ENCODE peak calls at places on chromosomes 13 and 19, in ten cellular contexts. C is fibroblast of lung, Q is mammary epithelial cell, X is keratinocyte, B is GM23248, I is astrocyte, O is PC-3, N is PC-9, P is neural progenitor cell, M is hepatocyte. S is an unnamed sample. For H4K20me1, the result is how much of the 10 kb centered on the place peaks cover.

GRCh38 chr13:22095794-22096193 is 424.9 kb downstream of the FGF9 start:
- DNase-seq in C (no peak), Q (no peak), X (no peak), B (no peak), I (no peak), O (no peak), N (no peak), P (no peak), M (no peak), S (no peak)

GRCh38 chr13:96091164-96091931 is 1.4 kb downstream of the HS6ST3 start:
- DNase-seq in C (peak), Q (no peak), X (no peak), B (peak), I (no peak), O (no peak), N (no peak), P (peak), M (peak), S (no peak)

GRCh38 chr13:29771247-29771646 is 79.2 kb downstream of the UBL3 start:
- DNase-seq in C (peak), Q (peak), X (no peak), B (peak), I (peak), O (peak), N (peak), P (peak), M (peak), S (peak)

GRCh38 chr19:12090807-12091206 is 26.3 kb downstream of the ZNF844 start:
- DNase-seq in C (peak), Q (peak), X (peak), B (peak), I (peak), O (peak), N (no peak), P (peak), M (peak), S (peak)

GRCh38 chr13:87669379-87669978 is 1.7 kb upstream of the SLITRK5 start:
- DNase-seq in C (peak), Q (no peak), X (peak), B (peak), I (no peak), O (peak), N (peak), P (peak), M (peak), S (peak)

GRCh38 chr13:39013462-39013861 is 22.8 kb upstream of the STOML3 start:
- DNase-seq in C (no peak), Q (no peak), X (no peak), B (no peak), I (no peak), O (no peak), N (no peak), P (no peak), M (no peak), S (no peak)

GRCh38 chr19:48244289-48244688 is 11.4 kb downstream of the CARD8 start:
- DNase-seq in C (peak), Q (no peak), X (no peak), B (no peak), I (no peak), O (peak), N (no peak), P (no peak), M (no peak), S (no peak)

GRCh38 chr13:70297219-70297618 is 189.0 kb upstream of the KLHL1 start:
- DNase-seq in C (no peak), Q (no peak), X (no peak), B (no peak), I (no peak), O (no peak), N (no peak), P (no peak), M (no peak), S (no peak)

GRCh38 chr13:84686973-84687372 is 804.7 kb upstream of the SLITRK1 start:
- DNase-seq in C (no peak), Q (no peak), X (no peak), B (no peak), I (no peak), O (no peak), N (no peak), P (no peak), M (no peak), S (no peak)

GRCh38 chr13:47896546-47896945 is 104.5 kb downstream of the SUCLA2 start:
- DNase-seq in C (no peak), Q (no peak), X (no peak), B (no peak), I (no peak), O (no peak), N (no peak), P (no peak), M (no peak), S (no peak)

GRCh38 chr19:58562126-58563033 is 4.0 kb upstream of the UBE2M start:
- DNase-seq in C (peak), Q (peak), X (no peak), B (peak), I (peak), O (peak), N (no peak), P (peak), M (peak), S (no peak)

GRCh38 chr13:102729560-102730275 is 34.9 kb upstream of the METTL21C start:
- DNase-seq in C (peak), Q (peak), X (no peak), B (peak), I (peak), O (peak), N (peak), P (no peak), M (no peak), S (no peak)

GRCh38 chr19:18439025-18439909 is 1.3 kb upstream of the ISYNA1 start:
- DNase-seq in C (peak), Q (no peak), X (no peak), B (peak), I (peak), O (peak), N (peak), P (peak), M (no peak), S (no peak)

GRCh38 chr13:85825454-85825853 is 26.2 kb upstream of the SLITRK6 start:
- DNase-seq in C (peak), Q (no peak), X (peak), B (no peak), I (peak), O (no peak), N (no peak), P (no peak), M (no peak), S (no peak)

GRCh38 chr19:54211214-54211613 is 10.6 kb downstream of the RPS9 start:
- DNase-seq in C (no peak), Q (no peak), X (no peak), B (no peak), I (no peak), O (no peak), N (no peak), P (no peak), M (no peak), S (no peak)

GRCh38 chr13:35179494-35179893 is 237.4 kb downstream of the NBEA start:
- DNase-seq in C (peak), Q (peak), X (no peak), B (peak), I (peak), O (peak), N (no peak), P (no peak), M (no peak), S (no peak)

GRCh38 chr13:31418186-31418585 is 218.4 kb downstream of the B3GLCT start:
- DNase-seq in C (no peak), Q (no peak), X (no peak), B (no peak), I (no peak), O (no peak), N (no peak), P (no peak), M (no peak), S (no peak)

GRCh38 chr13:25733061-25733491 is 318.7 kb downstream of the SHISA2 start:
- DNase-seq in C (peak), Q (peak), X (peak), B (no peak), I (peak), O (peak), N (peak), P (no peak), M (no peak), S (no peak)

GRCh38 chr13:34391071-34391470 is 551.0 kb upstream of the NBEA start:
- DNase-seq in C (peak), Q (peak), X (no peak), B (peak), I (peak), O (peak), N (no peak), P (no peak), M (no peak), S (no peak)

GRCh38 chr13:46134961-46135522 is 30.2 kb upstream of the CPB2 start:
- DNase-seq in C (peak), Q (peak), X (no peak), B (no peak), I (peak), O (peak), N (peak), P (peak), M (peak), S (no peak)

GRCh38 chr13:51801631-51802099 is 2.3 kb downstream of the DHRS12 start:
- DNase-seq in C (no peak), Q (peak), X (no peak), B (peak), I (no peak), O (peak), N (no peak), P (peak), M (no peak), S (no peak)

GRCh38 chr13:27854606-27855005 is 62.3 kb downstream of the GSX1 start:
- DNase-seq in C (no peak), Q (no peak), X (no peak), B (no peak), I (no peak), O (no peak), N (no peak), P (no peak), M (no peak), S (no peak)

GRCh38 chr13:94674609-94675348 is 37.6 kb downstream of the SOX21 start:
- DNase-seq in C (peak), Q (peak), X (peak), B (peak), I (peak), O (peak), N (no peak), P (peak), M (peak), S (peak)

GRCh38 chr13:21852043-21852442 is 181.2 kb downstream of the FGF9 start:
- DNase-seq in C (no peak), Q (peak), X (no peak), B (peak), I (no peak), O (no peak), N (no peak), P (no peak), M (no peak), S (no peak)

GRCh38 chr13:50783940-50784339 is 59.6 kb downstream of the DLEU7 start:
- DNase-seq in C (no peak), Q (no peak), X (no peak), B (no peak), I (no peak), O (no peak), N (no peak), P (no peak), M (no peak), S (no peak)

GRCh38 chr19:18254546-18255500 is 19.4 kb downstream of the IQCN start:
- DNase-seq in C (no peak), Q (no peak), X (no peak), B (peak), I (no peak), O (peak), N (peak), P (no peak), M (no peak), S (peak)

GRCh38 chr13:86559915-86560314 is 760.7 kb upstream of the SLITRK6 start:
- DNase-seq in C (peak), Q (no peak), X (no peak), B (no peak), I (no peak), O (no peak), N (no peak), P (no peak), M (no peak), S (no peak)

GRCh38 chr13:43348397-43348796 is 325.0 kb downstream of the DNAJC15 start:
- DNase-seq in C (peak), Q (peak), X (no peak), B (peak), I (peak), O (peak), N (no peak), P (no peak), M (no peak), S (peak)

GRCh38 chr13:25468330-25469178 is 96.8 kb downstream of the ATP8A2 start:
- DNase-seq in C (peak), Q (peak), X (no peak), B (no peak), I (peak), O (no peak), N (no peak), P (peak), M (peak), S (no peak)

GRCh38 chr19:36182612-36183454 is 30.6 kb upstream of the COX7A1 start:
- DNase-seq in C (peak), Q (no peak), X (peak), B (no peak), I (peak), O (peak), N (peak), P (peak), M (peak), S (no peak)

GRCh38 chr19:58570770-58571574 is 2.2 kb downstream of the MZF1 start:
- DNase-seq in C (no peak), Q (no peak), X (no peak), B (no peak), I (no peak), O (no peak), N (no peak), P (no peak), M (peak), S (no peak)

GRCh38 chr19:58577581-58578429 is 4.7 kb upstream of the MZF1 start:
- DNase-seq in C (no peak), Q (no peak), X (no peak), B (no peak), I (no peak), O (no peak), N (no peak), P (no peak), M (no peak), S (no peak)

GRCh38 chr19:49567722-49568454 is 12.5 kb downstream of the NOSIP start:
- DNase-seq in C (no peak), Q (no peak), X (no peak), B (peak), I (no peak), O (peak), N (peak), P (no peak), M (peak), S (no peak)

GRCh38 chr19:19944583-19944880 is 43.8 kb downstream of the ZNF93 start:
- DNase-seq in C (no peak), Q (no peak), X (no peak), B (no peak), I (no peak), O (no peak), N (no peak), P (no peak), M (no peak), S (no peak)

GRCh38 chr13:76519685-76520084 is 366.5 kb downstream of the KCTD12 start:
- DNase-seq in C (no peak), Q (no peak), X (no peak), B (no peak), I (no peak), O (no peak), N (no peak), P (peak), M (no peak), S (no peak)

GRCh38 chr13:73832203-73832602 is 302.0 kb downstream of the KLF12 start:
- DNase-seq in C (peak), Q (no peak), X (no peak), B (no peak), I (no peak), O (peak), N (no peak), P (peak), M (peak), S (no peak)

GRCh38 chr19:11007376-11007775 is 46.5 kb downstream of the SMARCA4 start:
- DNase-seq in C (no peak), Q (no peak), X (no peak), B (no peak), I (no peak), O (no peak), N (no peak), P (no peak), M (no peak), S (no peak)

GRCh38 chr19:11008111-11008510 is 47.3 kb downstream of the SMARCA4 start:
- DNase-seq in C (no peak), Q (no peak), X (no peak), B (no peak), I (no peak), O (no peak), N (no peak), P (no peak), M (no peak), S (no peak)

GRCh38 chr19:11012507-11012906 is 51.7 kb downstream of the SMARCA4 start:
- DNase-seq in C (no peak), Q (no peak), X (no peak), B (no peak), I (no peak), O (no peak), N (no peak), P (no peak), M (no peak), S (no peak)

GRCh38 chr19:11013771-11014170 is 52.9 kb downstream of the SMARCA4 start:
- DNase-seq in C (no peak), Q (no peak), X (no peak), B (no peak), I (no peak), O (no peak), N (no peak), P (no peak), M (no peak), S (no peak)

DNA sequence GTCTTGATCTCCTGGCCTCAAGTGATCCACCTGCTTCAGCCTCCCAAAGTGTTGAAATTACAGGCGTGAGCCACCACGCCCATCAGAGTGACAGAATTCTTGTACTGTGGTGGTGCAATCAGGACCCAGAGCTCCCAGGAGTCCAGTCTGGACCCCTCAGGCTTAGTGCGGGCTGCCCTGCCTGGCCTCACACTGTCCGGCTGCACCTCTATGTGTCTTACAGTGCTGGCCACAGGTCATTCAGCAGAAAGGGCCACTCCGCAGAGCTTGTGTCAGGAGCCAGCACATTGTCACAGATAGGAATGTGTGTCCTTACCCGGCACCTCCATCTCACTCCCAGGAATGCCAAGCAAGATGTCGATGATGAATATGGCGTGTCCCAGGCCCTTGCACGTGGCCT is 49.2 kb downstream of the SMARCA4 start:
- DNase-seq in C (no peak), Q (no peak), X (no peak), B (no peak), I (no peak), O (no peak), N (no peak), P (no peak), M (no peak), S (no peak)
- H4K20me1 ChIP-seq in C (under half), Q (under half), X (under half), B (under half), I (under half), O (under half), N (under half), P (under half), M (under half), S (under half)

DNA sequence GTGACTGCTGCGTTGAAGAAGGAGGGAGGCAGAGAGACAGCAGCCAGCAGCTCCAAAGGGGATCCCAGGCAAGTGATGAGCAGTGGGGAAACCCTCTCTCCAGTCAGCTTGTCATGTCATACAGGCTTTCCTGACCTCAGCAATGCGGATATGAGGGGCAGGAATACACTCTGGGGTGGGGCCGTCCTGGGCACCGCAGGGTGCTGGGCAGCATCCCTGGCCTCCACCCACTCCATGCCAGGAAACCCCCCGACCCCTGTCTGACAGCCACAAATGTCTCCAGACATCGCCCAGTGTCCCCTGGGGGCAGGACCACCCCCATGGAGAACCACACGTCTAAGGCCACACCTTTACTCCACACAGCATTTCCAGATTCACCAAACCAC is 46.7 kb downstream of the RFX2 start:
- DNase-seq in C (no peak), Q (no peak), X (no peak), B (no peak), I (no peak), O (no peak), N (no peak), P (no peak), M (no peak), S (no peak)
- H3K27ac ChIP-seq in C (no peak), Q (no peak), X (no peak), B (no peak), I (no peak), O (no peak), N (no peak), P (no peak), M (no peak), S (no peak)

DNA sequence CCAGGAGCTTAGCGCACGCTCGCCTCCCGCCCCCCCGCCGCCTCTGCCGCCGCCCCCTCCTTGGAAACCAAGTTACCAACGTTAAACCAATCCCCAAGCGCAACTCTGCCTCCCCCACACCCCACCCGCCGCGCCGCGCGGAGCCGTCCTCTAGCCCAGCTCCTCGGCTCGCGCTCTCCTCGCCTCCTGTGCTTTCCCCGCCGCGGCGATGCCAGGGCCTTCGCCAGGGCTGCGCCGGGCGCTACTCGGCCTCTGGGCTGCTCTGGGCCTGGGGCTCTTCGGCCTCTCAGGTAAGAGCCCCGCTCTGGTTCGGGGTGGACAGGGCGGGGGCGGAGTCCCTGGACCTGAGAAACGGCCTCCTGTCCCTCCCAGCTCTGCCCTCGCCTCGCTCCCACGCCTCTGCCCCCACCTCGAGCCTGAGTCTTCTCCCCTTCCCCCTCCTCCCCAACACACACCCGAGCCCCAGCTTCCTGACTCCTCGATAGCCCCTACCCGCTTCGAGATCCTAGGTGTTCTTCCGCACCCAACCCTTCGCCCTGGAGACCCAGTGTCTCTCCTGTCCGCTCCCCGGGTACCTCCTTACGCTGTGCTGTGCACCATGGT is at the start of gene ICAM5:
- DNase-seq in C (no peak), Q (no peak), X (no peak), B (peak), I (no peak), O (peak), N (no peak), P (no peak), M (no peak), S (no peak)
- TF ChIP-seq EZH2 in C (no peak), Q (no peak), X (no peak), B (no peak), I (no peak), O (no peak), N (no peak), P (peak), M (peak), S (no peak)

GRCh38 chr19:1457892-1458291 is 8.0 kb downstream of the APC2 start:
- DNase-seq in C (no peak), Q (no peak), X (no peak), B (no peak), I (no peak), O (no peak), N (no peak), P (no peak), M (no peak), S (no peak)
- H4K20me1 ChIP-seq in C (under half), Q (under half), X (under half), B (under half), I (under half), O (under half), N (under half), P (half or more), M (under half), S (under half)